ENCODE peak calls at places on chromosome 1, in nine cellular contexts. E is renal cortical epithelial cell; C is AG20443; Z is effector CD8-positive, alpha-beta T cell; O is WTC11; W is gastrocnemius medialis; K is AG09309; Y is Peyer's patch; V is adipocyte. P is an unnamed sample.

GRCh38 chr1:46652321-46653100 is 15.7 kb downstream of the ATPAF1 start:
- DNase-seq in E (no peak), W (no peak), Y (no peak), V (no peak), C (no peak), K (no peak), Z (no peak), O (no peak), P (no peak)

GRCh38 chr1:173161510-173162221 is 45.5 kb downstream of the TNFSF4 start:
- DNase-seq in Z (no peak), O (no peak), C (no peak), V (peak), K (peak), E (peak), W (no peak), Y (no peak), P (no peak)

GRCh38 chr1:227315500-227316346 is 2.6 kb downstream of the CDC42BPA start:
- DNase-seq in Y (no peak), W (peak), Z (no peak), O (no peak), V (peak), E (peak), C (peak), K (no peak), P (no peak)

GRCh38 chr1:201279313-201279712 is 4.0 kb upstream of the PKP1 start:
- DNase-seq in E (no peak), C (peak), W (peak), Z (no peak), K (no peak), V (peak), Y (no peak), O (no peak), P (no peak)

GRCh38 chr1:31802190-31803150 is 13.4 kb downstream of the SPOCD1 start:
- DNase-seq in Y (no peak), C (peak), V (peak), Z (no peak), O (no peak), W (no peak), K (no peak), E (no peak), P (no peak)

GRCh38 chr1:204513117-204513716 is 3.0 kb upstream of the MDM4 start:
- DNase-seq in Z (peak), E (no peak), C (no peak), K (no peak), O (no peak), W (no peak), V (no peak), Y (peak), P (no peak)

GRCh38 chr1:52423771-52424170 is 19.4 kb downstream of the PRPF38A start:
- DNase-seq in C (no peak), Z (peak), O (no peak), K (no peak), E (no peak), W (no peak), V (no peak), Y (peak), P (no peak)

GRCh38 chr1:185154912-185155513 is 1.7 kb downstream of the TRMT1L start:
- DNase-seq in W (no peak), Y (no peak), K (no peak), E (peak), Z (no peak), V (no peak), C (no peak), O (no peak), P (no peak)

GRCh38 chr1:6033986-6034749 is 11.5 kb upstream of the KCNAB2 start:
- DNase-seq in W (no peak), Y (no peak), K (no peak), O (peak), V (peak), E (peak), Z (peak), C (peak), P (peak)

GRCh38 chr1:228647523-228648444 is 87.5 kb upstream of the RHOU start:
- DNase-seq in V (peak), C (peak), W (no peak), O (peak), E (peak), Y (no peak), K (no peak), Z (no peak), P (peak)

P was measured in ELF-1.